ENCODE peak calls at places on chromosomes 4 and X, in four cellular contexts. U is HepG2, Q is HCT116, R is Panc1. Y is an unnamed sample.

GRCh38 chr4:1745697-1746096 is 24.4 kb downstream of the TACC3 start:
- DNase-seq in U (no peak), R (no peak), Q (no peak), Y (no peak)

GRCh38 chr4:1674682-1675081 is 9.4 kb downstream of the FAM53A start:
- DNase-seq in Q (no peak), U (no peak), R (no peak), Y (no peak)

GRCh38 chrX:33128048-33128805 is 83.1 kb downstream of the DMD start:
- DNase-seq in U (no peak), R (no peak), Q (no peak), Y (no peak)

GRCh38 chr4:143406523-143406922 is 69.8 kb downstream of the GAB1 start:
- DNase-seq in R (no peak), U (peak; percentile 4), Q (no peak), Y (peak; percentile 20)

GRCh38 chr4:41204400-41204978 is 9.9 kb downstream of the APBB2 start:
- DNase-seq in Q (peak; percentile 67), R (no peak), U (peak; percentile 30), Y (no peak)

GRCh38 chr4:16269742-16270522 is 43.7 kb upstream of the TAPT1 start:
- DNase-seq in R (no peak), U (no peak), Q (no peak), Y (no peak)

GRCh38 chr4:173415885-173416658 is 17.2 kb upstream of the SCRG1 start:
- DNase-seq in Q (no peak), U (no peak), R (no peak), Y (no peak)

GRCh38 chr4:68129793-68130192 is at the start of gene TMPRSS11F:
- DNase-seq in Q (peak; percentile 34), R (no peak), U (no peak), Y (peak; percentile 67)

GRCh38 chrX:54920610-54921426 is at the start of gene TRO:
- DNase-seq in Q (no peak), R (no peak), U (no peak), Y (no peak)

GRCh38 chrX:98357146-98357545 is 1473.4 kb downstream of the RPA4 start:
- DNase-seq in R (no peak), U (no peak), Q (no peak), Y (no peak)
- TF ChIP-seq TCF7L2 in R (no peak), U (no peak), Q (no peak), Y (no peak)

GRCh38 chrX:63434665-63435064 is 83.5 kb upstream of the SPIN4 start:
- DNase-seq in R (no peak), Q (peak; percentile 18), U (no peak), Y (peak; percentile 28)
- TF ChIP-seq TCF7L2 in R (no peak), Q (no peak), U (no peak), Y (no peak)

DNA sequence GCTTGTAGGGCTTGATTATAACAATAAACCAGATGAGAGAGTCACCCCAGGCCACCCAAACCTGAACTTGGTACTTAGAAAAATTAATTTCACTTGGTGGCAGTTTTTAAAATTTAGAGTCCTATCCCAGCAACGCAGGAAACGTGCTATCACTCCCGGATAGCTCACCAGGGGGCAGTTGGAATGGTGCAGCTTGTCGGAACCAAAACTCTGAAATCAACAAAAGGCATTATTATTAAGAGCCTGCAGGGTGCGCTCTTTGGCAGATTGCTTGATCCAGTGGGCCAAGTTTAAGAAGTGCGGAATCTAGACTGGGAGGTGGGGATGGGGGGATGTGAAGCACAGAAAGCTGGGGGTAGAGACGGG is 2.4 kb downstream of the FRAS1 start:
- DNase-seq in R (peak; percentile 20), Q (peak; percentile 84), U (peak; percentile 87), Y (peak; percentile 72)
- TF ChIP-seq TCF7L2 in R (no peak), Q (no peak), U (no peak), Y (no peak)

DNA sequence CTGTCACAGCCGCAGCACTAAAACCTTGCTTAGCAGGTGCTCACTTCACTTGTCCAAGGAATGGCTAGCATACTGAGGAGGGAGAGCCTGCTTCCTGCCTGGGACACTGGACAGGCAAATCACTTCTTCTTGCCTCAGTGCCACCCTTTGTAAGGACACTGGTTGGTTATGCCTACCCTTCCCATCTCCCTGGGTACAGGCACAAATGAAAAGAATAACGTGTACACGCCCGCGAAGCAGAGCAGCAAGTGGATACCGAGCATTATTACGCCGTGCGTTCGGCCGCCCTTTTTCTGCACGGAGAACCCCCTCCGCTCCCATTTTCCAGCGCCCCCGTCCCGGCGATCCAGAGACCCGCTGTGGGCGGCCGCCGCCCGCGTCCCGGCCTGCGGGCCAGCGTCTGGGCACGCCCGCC is 338 bp upstream of the KLHL2 start:
- DNase-seq in R (no peak), Q (no peak), U (no peak), Y (no peak)
- TF ChIP-seq TCF7L2 in R (no peak), Q (no peak), U (no peak), Y (no peak)

GRCh38 chr4:8854866-8855265 is 16.8 kb downstream of the HMX1 start:
- DNase-seq in R (no peak), U (no peak), Q (no peak), Y (no peak)
- TF ChIP-seq TCF7L2 in R (no peak), U (no peak), Q (no peak), Y (no peak)

GRCh38 chr4:116603096-116603495 is 482.3 kb downstream of the TRAM1L1 start:
- DNase-seq in Q (peak; percentile 10), R (no peak), U (no peak), Y (no peak)

GRCh38 chr4:116598980-116599789 is 486.2 kb downstream of the TRAM1L1 start:
- DNase-seq in R (no peak), U (no peak), Q (no peak), Y (no peak)

GRCh38 chr4:116598155-116598979 is 487.0 kb downstream of the TRAM1L1 start:
- DNase-seq in R (no peak), Q (no peak), U (no peak), Y (no peak)

DNA sequence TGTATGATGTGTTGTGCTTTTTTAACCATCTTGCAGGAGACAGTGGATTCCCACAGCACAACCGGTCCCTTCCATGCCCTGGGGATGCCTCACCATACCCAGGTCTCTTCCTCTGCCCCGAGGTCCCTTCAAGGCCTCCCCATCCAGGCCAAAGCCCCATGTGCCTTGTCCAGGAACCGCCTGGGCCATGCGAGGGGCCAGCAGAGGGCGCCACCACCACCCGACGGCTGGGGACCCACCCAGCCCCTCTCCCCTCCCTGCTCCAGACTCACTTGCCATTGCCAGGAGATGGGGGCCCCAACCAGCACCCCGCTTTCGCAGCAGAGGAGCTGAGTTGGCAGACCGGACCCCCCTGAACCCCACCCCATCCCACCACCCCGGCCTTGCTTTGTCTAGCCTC is 485.5 kb downstream of the TRAM1L1 start:
- DNase-seq in Q (no peak), U (no peak), R (no peak), Y (peak; percentile 4)
- TF ChIP-seq TCF7L2 in Q (no peak), U (no peak), R (no peak), Y (no peak)

DNA sequence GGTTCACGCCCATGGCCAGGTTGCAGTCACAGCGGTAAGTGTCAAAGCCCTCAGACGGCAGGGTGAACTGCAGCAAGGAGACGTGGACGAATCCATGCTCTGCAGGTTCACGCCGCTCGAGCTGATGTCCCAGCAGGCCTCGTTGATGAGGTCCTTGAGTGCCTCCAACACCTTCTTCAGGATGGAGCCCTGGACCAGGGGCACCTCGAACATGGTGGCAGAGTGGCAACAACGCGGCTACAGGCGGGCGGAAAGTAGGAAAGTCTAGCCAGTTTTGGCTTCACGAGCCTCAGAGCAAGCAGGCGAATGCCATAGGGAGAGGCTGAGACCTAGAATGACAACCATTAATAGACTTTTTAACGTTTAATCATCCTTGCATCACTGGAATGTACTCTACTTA is 485.9 kb downstream of the ZNF674 start:
- DNase-seq in Q (no peak), R (no peak), U (no peak), Y (no peak)
- TF ChIP-seq TCF7L2 in Q (no peak), R (no peak), U (no peak), Y (no peak)

DNA sequence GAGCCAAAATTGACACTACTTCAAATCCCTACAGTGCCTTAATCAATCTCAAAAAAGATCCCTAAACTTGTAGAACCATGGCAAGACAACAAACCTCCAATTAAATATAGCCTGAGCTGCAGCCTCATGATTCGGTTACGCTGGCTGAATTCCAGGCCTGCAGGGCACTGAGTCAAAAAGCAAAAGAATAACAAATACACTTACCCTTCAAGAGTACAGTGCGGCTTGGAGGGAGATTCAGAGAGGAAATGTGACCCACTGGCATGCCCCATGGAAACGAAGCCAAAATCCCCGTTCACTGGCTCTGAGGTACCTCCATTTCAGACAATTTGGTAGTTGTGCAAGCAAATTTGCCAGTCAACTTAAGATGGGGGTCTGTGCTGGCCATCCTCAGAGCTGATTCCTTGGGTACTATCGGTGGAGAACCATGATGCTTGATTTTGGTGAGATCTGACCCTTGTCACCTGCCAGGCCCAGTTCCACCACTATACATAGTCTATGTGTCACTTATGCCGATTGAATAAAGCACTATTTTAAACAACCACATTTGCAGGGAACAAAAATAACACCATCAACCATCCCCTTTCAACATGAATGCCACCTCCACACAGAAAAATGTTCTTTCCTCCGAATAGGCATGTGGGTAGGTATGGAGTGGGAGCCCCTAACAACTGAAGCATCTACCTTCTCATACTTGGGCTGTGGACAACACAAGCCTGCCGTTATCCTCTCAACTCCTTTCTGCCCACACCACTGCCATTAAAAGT is 2.1 kb downstream of the C4orf54 start:
- DNase-seq in U (no peak), Q (no peak), R (no peak), Y (no peak)
- TF ChIP-seq TCF7L2 in U (no peak), Q (no peak), R (no peak), Y (no peak)

DNA sequence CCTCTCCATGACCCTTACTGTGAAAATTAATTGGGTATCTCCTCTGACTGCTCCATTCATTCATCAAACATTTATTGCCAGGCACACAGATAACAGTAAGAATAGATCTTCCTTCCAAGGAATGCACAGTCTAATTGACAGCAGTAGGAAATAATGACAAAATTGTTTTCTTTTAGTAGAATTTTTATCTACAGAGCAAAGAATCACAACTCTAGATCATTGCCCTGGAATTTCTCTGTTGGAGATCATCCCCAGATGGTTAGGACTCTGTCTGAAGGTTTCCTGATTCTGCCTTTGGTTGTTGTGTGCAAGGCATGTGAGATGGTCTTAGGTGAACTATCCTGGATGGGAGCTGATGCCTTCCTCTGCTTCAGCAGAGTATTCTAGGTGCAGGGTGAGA is 395.1 kb upstream of the FAT1 start:
- DNase-seq in R (no peak), U (no peak), Q (no peak), Y (no peak)
- TF ChIP-seq TCF7L2 in R (no peak), U (no peak), Q (no peak), Y (no peak)

Y was measured in K562.